ENCODE peak calls at places on chromosomes 2 and 18, in seven cellular contexts. One of them, this sample, is unnamed.

GRCh38 chr18:7617738-7618422 is 50.8 kb downstream of the PTPRM start:
- DNase-seq in suprapubic skin: no peak
- DNase-seq in stimulated activated CD4-positive, alpha-beta T cell treated with anti-CD3 and anti-CD28 coated beads, Interleukin-12 subunit alpha, Interleukin-12 subunit beta, amount 100 ng/mL, for 24 hours: no peak
- DNase-seq in mesendoderm: peak; percentile 74
- DNase-seq in iris pigment epithelial cell: peak; percentile 70
- DNase-seq in Kasumi-1: no peak
- DNase-seq in progenitor cell of endocrine pancreas: no peak
- DNase-seq in this sample: no peak

GRCh38 chr2:10449838-10450691 is 1.9 kb upstream of the ODC1 start:
- DNase-seq in Kasumi-1: no peak
- DNase-seq in suprapubic skin: no peak
- DNase-seq in stimulated activated CD4-positive, alpha-beta T cell treated with anti-CD3 and anti-CD28 coated beads, Interleukin-12 subunit alpha, Interleukin-12 subunit beta, amount 100 ng/mL, for 24 hours: no peak
- DNase-seq in iris pigment epithelial cell: peak; percentile 13
- DNase-seq in progenitor cell of endocrine pancreas: no peak
- DNase-seq in mesendoderm: no peak
- DNase-seq in this sample: no peak

GRCh38 chr2:96816836-96817702 is 1.0 kb downstream of the CNNM3 start:
- DNase-seq in stimulated activated CD4-positive, alpha-beta T cell treated with anti-CD3 and anti-CD28 coated beads, Interleukin-12 subunit alpha, Interleukin-12 subunit beta, amount 100 ng/mL, for 24 hours: no peak
- DNase-seq in Kasumi-1: peak; percentile 5
- DNase-seq in iris pigment epithelial cell: peak; percentile 47
- DNase-seq in suprapubic skin: no peak
- DNase-seq in mesendoderm: no peak
- DNase-seq in progenitor cell of endocrine pancreas: no peak
- DNase-seq in this sample: no peak

GRCh38 chr2:58215429-58215828 is 25.7 kb downstream of the FANCL start:
- DNase-seq in mesendoderm: no peak
- DNase-seq in progenitor cell of endocrine pancreas: no peak
- DNase-seq in stimulated activated CD4-positive, alpha-beta T cell treated with anti-CD3 and anti-CD28 coated beads, Interleukin-12 subunit alpha, Interleukin-12 subunit beta, amount 100 ng/mL, for 24 hours: no peak
- DNase-seq in suprapubic skin: no peak
- DNase-seq in Kasumi-1: no peak
- DNase-seq in iris pigment epithelial cell: peak; percentile 20
- DNase-seq in this sample: no peak

GRCh38 chr2:140344842-140345241 is 1564.7 kb upstream of the NXPH2 start:
- DNase-seq in mesendoderm: no peak
- DNase-seq in progenitor cell of endocrine pancreas: no peak
- DNase-seq in Kasumi-1: no peak
- DNase-seq in suprapubic skin: no peak
- DNase-seq in iris pigment epithelial cell: peak; percentile 59
- DNase-seq in stimulated activated CD4-positive, alpha-beta T cell treated with anti-CD3 and anti-CD28 coated beads, Interleukin-12 subunit alpha, Interleukin-12 subunit beta, amount 100 ng/mL, for 24 hours: no peak
- DNase-seq in this sample: no peak

GRCh38 chr18:58400337-58400885 is 228.5 kb downstream of the ALPK2 start:
- DNase-seq in iris pigment epithelial cell: peak; percentile 67
- DNase-seq in suprapubic skin: peak; percentile 50
- DNase-seq in progenitor cell of endocrine pancreas: no peak
- DNase-seq in mesendoderm: no peak
- DNase-seq in Kasumi-1: no peak
- DNase-seq in stimulated activated CD4-positive, alpha-beta T cell treated with anti-CD3 and anti-CD28 coated beads, Interleukin-12 subunit alpha, Interleukin-12 subunit beta, amount 100 ng/mL, for 24 hours: peak; percentile 12
- DNase-seq in this sample: no peak

GRCh38 chr2:192010073-192010472 is 163.2 kb upstream of the CAVIN2 start:
- DNase-seq in progenitor cell of endocrine pancreas: no peak
- DNase-seq in stimulated activated CD4-positive, alpha-beta T cell treated with anti-CD3 and anti-CD28 coated beads, Interleukin-12 subunit alpha, Interleukin-12 subunit beta, amount 100 ng/mL, for 24 hours: no peak
- DNase-seq in mesendoderm: no peak
- DNase-seq in suprapubic skin: no peak
- DNase-seq in iris pigment epithelial cell: peak; percentile 39
- DNase-seq in Kasumi-1: no peak
- DNase-seq in this sample: no peak

GRCh38 chr18:7535436-7536190 is 31.5 kb upstream of the PTPRM start:
- DNase-seq in iris pigment epithelial cell: peak; percentile 13
- DNase-seq in Kasumi-1: no peak
- DNase-seq in mesendoderm: no peak
- DNase-seq in suprapubic skin: no peak
- DNase-seq in stimulated activated CD4-positive, alpha-beta T cell treated with anti-CD3 and anti-CD28 coated beads, Interleukin-12 subunit alpha, Interleukin-12 subunit beta, amount 100 ng/mL, for 24 hours: no peak
- DNase-seq in progenitor cell of endocrine pancreas: no peak
- DNase-seq in this sample: no peak

GRCh38 chr18:55248497-55248896 is 289.2 kb upstream of the CCDC68 start:
- DNase-seq in stimulated activated CD4-positive, alpha-beta T cell treated with anti-CD3 and anti-CD28 coated beads, Interleukin-12 subunit alpha, Interleukin-12 subunit beta, amount 100 ng/mL, for 24 hours: no peak
- DNase-seq in iris pigment epithelial cell: no peak
- DNase-seq in mesendoderm: no peak
- DNase-seq in progenitor cell of endocrine pancreas: no peak
- DNase-seq in suprapubic skin: no peak
- DNase-seq in Kasumi-1: peak; percentile 86
- DNase-seq in this sample: no peak

GRCh38 chr2:47595690-47596089 is 187.3 kb upstream of the MSH6 start:
- DNase-seq in progenitor cell of endocrine pancreas: no peak
- DNase-seq in Kasumi-1: no peak
- DNase-seq in stimulated activated CD4-positive, alpha-beta T cell treated with anti-CD3 and anti-CD28 coated beads, Interleukin-12 subunit alpha, Interleukin-12 subunit beta, amount 100 ng/mL, for 24 hours: no peak
- DNase-seq in mesendoderm: no peak
- DNase-seq in suprapubic skin: no peak
- DNase-seq in iris pigment epithelial cell: no peak
- DNase-seq in this sample: no peak

GRCh38 chr18:75131455-75132000 is 77.4 kb downstream of the PTGR3 start:
- DNase-seq in stimulated activated CD4-positive, alpha-beta T cell treated with anti-CD3 and anti-CD28 coated beads, Interleukin-12 subunit alpha, Interleukin-12 subunit beta, amount 100 ng/mL, for 24 hours: no peak
- DNase-seq in progenitor cell of endocrine pancreas: no peak
- DNase-seq in mesendoderm: no peak
- DNase-seq in iris pigment epithelial cell: no peak
- DNase-seq in Kasumi-1: no peak
- DNase-seq in suprapubic skin: peak; percentile 72
- DNase-seq in this sample: no peak

This sample was measured in hypothalamus.